ENCODE peak calls at places on chromosomes 2 and 18, in six cellular contexts. U is stimulated activated CD8-positive, alpha-beta memory T cell treated with anti-CD3 and anti-CD28 coated beads, Interleukin-2, amount 100 ng/mL, for 1 hour; R is stimulated activated CD4-positive, alpha-beta T cell treated with anti-CD3 and anti-CD28 coated beads, Interleukin-1b, Interleukin-23, amount 100 ng/mL, for 4 hours; Q is GM20000; Z is GM12865; P is HT-29. H is an unnamed sample.

GRCh38 chr2:109604597-109604996 is 9.2 kb downstream of the SEPTIN10 start:
- DNase-seq in P (no peak), U (no peak), Z (no peak), R (no peak), Q (no peak), H (no peak)

GRCh38 chr2:2191110-2191707 is 139.9 kb downstream of the MYT1L start:
- DNase-seq in Z (no peak), U (no peak), R (no peak), Q (no peak), P (no peak), H (no peak)

GRCh38 chr2:226308981-226309380 is 490.6 kb downstream of the IRS1 start:
- DNase-seq in P (no peak), R (no peak), U (no peak), Q (no peak), Z (no peak), H (no peak)

GRCh38 chr2:231369580-231370428 is 25.7 kb upstream of the B3GNT7 start:
- DNase-seq in U (no peak), Q (no peak), Z (no peak), P (no peak), R (no peak), H (no peak)

GRCh38 chr18:63762518-63762917 is 12.7 kb upstream of the SERPINB7 start:
- DNase-seq in P (no peak), Q (no peak), Z (no peak), R (no peak), U (no peak), H (no peak)

GRCh38 chr2:97845818-97846217 is 132.4 kb downstream of the ZAP70 start:
- DNase-seq in P (no peak), U (no peak), Q (no peak), Z (no peak), R (no peak), H (no peak)

GRCh38 chr2:240237609-240238151 is 97.2 kb upstream of the OTOS start:
- DNase-seq in R (no peak), Z (no peak), U (no peak), Q (no peak), P (no peak), H (no peak)

GRCh38 chr2:123791716-123792115 is 233.4 kb upstream of the CNTNAP5 start:
- DNase-seq in P (no peak), U (no peak), R (no peak), Q (no peak), Z (no peak), H (no peak)

GRCh38 chr2:219285894-219286425 is 6.8 kb downstream of the DNAJB2 start:
- DNase-seq in U (no peak), P (no peak), Q (no peak), R (no peak), Z (no peak), H (no peak)

GRCh38 chr2:290090-290722 is 2.3 kb upstream of the ALKAL2 start:
- DNase-seq in U (no peak), Z (peak), P (peak), R (no peak), Q (peak), H (no peak)

GRCh38 chr2:51103205-51103604 is 71.3 kb upstream of the NRXN1 start:
- DNase-seq in P (peak), Z (no peak), R (no peak), U (no peak), Q (no peak), H (no peak)

GRCh38 chr2:134665729-134666506 is 52.9 kb downstream of the TMEM163 start:
- DNase-seq in R (no peak), Q (no peak), Z (no peak), U (no peak), P (no peak), H (no peak)

GRCh38 chr2:222102746-222103349 is 195.9 kb downstream of the PAX3 start:
- DNase-seq in U (no peak), Q (no peak), P (no peak), R (no peak), Z (no peak), H (no peak)

GRCh38 chr2:28393115-28393836 is 618 bp downstream of the FOSL2 start:
- DNase-seq in Q (peak), P (peak), U (no peak), R (peak), Z (peak), H (no peak)

H was measured in activated CD4-positive, CD25-positive, alpha-beta regulatory T cell treated with anti-CD3 and anti-CD28 coated beads, Interleukin-2, amount 50 U/mL, for 16 hours.